ENCODE peak calls at places on chromosomes 4 and X, in nine cellular contexts. N, W, E, A, S, P, T, G and C are unnamed samples.

GRCh38 chrX:65667503-65668355 is at the start of gene MSN:
- DNase-seq in N (peak), W (peak), E (peak), A (peak), S (no peak), P (peak), T (peak), G (peak), C (peak)

GRCh38 chr4:125489952-125490690 is 175.4 kb downstream of the FAT4 start:
- DNase-seq in N (no peak), W (no peak), E (no peak), A (no peak), S (no peak), P (no peak), T (no peak), G (no peak), C (no peak)

GRCh38 chrX:40085086-40085551 is 12.6 kb downstream of the BCOR start:
- DNase-seq in N (no peak), W (no peak), E (no peak), A (no peak), S (no peak), P (no peak), T (no peak), G (no peak), C (no peak)

GRCh38 chrX:47859686-47860085 is 23.0 kb downstream of the ZNF81 start:
- DNase-seq in N (no peak), W (no peak), E (no peak), A (no peak), S (no peak), P (no peak), T (no peak), G (no peak), C (no peak)

GRCh38 chr4:122688529-122688928 is 44.0 kb upstream of the BBS12 start:
- DNase-seq in N (no peak), W (no peak), E (no peak), A (no peak), S (no peak), P (no peak), T (no peak), G (no peak), C (no peak)

GRCh38 chr4:174394915-174395314 is 111.2 kb downstream of the CEP44 start:
- DNase-seq in N (no peak), W (no peak), E (peak), A (no peak), S (peak), P (no peak), T (no peak), G (no peak), C (no peak)

GRCh38 chr4:55407764-55408163 is 12.0 kb downstream of the TMEM165 start:
- DNase-seq in N (no peak), W (no peak), E (no peak), A (no peak), S (no peak), P (no peak), T (no peak), G (no peak), C (no peak)

GRCh38 chr4:147736458-147736857 is 4.6 kb downstream of the ARHGAP10 start:
- DNase-seq in N (no peak), W (no peak), E (peak), A (no peak), S (peak), P (no peak), T (no peak), G (no peak), C (no peak)

GRCh38 chr4:140250989-140251552 is 97.1 kb upstream of the MAML3 start:
- DNase-seq in N (no peak), W (no peak), E (no peak), A (no peak), S (no peak), P (no peak), T (no peak), G (no peak), C (no peak)

GRCh38 chr4:4613641-4614286 is 71.9 kb upstream of the STX18 start:
- DNase-seq in N (no peak), W (no peak), E (no peak), A (no peak), S (no peak), P (no peak), T (no peak), G (no peak), C (no peak)

GRCh38 chr4:23333946-23334878 is 555.6 kb downstream of the PPARGC1A start:
- DNase-seq in N (no peak), W (peak), E (peak), A (no peak), S (peak), P (no peak), T (peak), G (peak), C (no peak)

GRCh38 chr4:87965501-87965975 is 10.0 kb upstream of the SPP1 start:
- DNase-seq in N (no peak), W (no peak), E (no peak), A (no peak), S (no peak), P (no peak), T (no peak), G (no peak), C (no peak)

GRCh38 chrX:39491548-39492297 is 606.0 kb downstream of the BCOR start:
- DNase-seq in N (peak), W (no peak), E (no peak), A (no peak), S (no peak), P (no peak), T (peak), G (peak), C (no peak)

GRCh38 chr4:108029321-108029720 is 39.6 kb downstream of the HADH start:
- DNase-seq in N (no peak), W (no peak), E (no peak), A (no peak), S (no peak), P (no peak), T (peak), G (no peak), C (no peak)

GRCh38 chr4:139227729-139228404 is 50.8 kb upstream of the ELF2 start:
- DNase-seq in N (no peak), W (peak), E (no peak), A (no peak), S (no peak), P (no peak), T (no peak), G (peak), C (no peak)

GRCh38 chr4:159582685-159583084 is 479.8 kb downstream of the RAPGEF2 start:
- DNase-seq in N (no peak), W (no peak), E (no peak), A (no peak), S (no peak), P (no peak), T (no peak), G (no peak), C (no peak)

GRCh38 chr4:169327951-169328350 is 57.2 kb upstream of the SH3RF1 start:
- DNase-seq in N (no peak), W (no peak), E (no peak), A (no peak), S (no peak), P (no peak), T (no peak), G (no peak), C (no peak)

GRCh38 chr4:135927651-135928050 is 1604.6 kb downstream of the PCDH18 start:
- DNase-seq in N (no peak), W (no peak), E (peak), A (no peak), S (no peak), P (no peak), T (no peak), G (no peak), C (no peak)

GRCh38 chrX:19566359-19567141 is 51.2 kb upstream of the MAP3K15 start:
- DNase-seq in N (no peak), W (no peak), E (peak), A (no peak), S (no peak), P (no peak), T (peak), G (no peak), C (no peak)

GRCh38 chr4:15653864-15654391 is 1.2 kb downstream of the FBXL5 start:
- DNase-seq in N (no peak), W (peak), E (peak), A (no peak), S (no peak), P (peak), T (no peak), G (peak), C (no peak)

GRCh38 chr4:130233377-130234047 is 1137.6 kb downstream of the C4orf33 start:
- DNase-seq in N (no peak), W (no peak), E (peak), A (no peak), S (no peak), P (no peak), T (no peak), G (peak), C (no peak)

GRCh38 chr4:63529581-63529980 is 879.7 kb downstream of the TECRL start:
- DNase-seq in N (no peak), W (no peak), E (no peak), A (no peak), S (no peak), P (no peak), T (no peak), G (no peak), C (no peak)